ENCODE peak calls at places on chromosomes 7 and 10, in eight cellular contexts. One of them, this sample, is unnamed.

GRCh38 chr7:23249486-23249885 is 2.9 kb downstream of the GPNMB start:
- DNase-seq in A549: no peak
- DNase-seq in Peyer's patch: no peak
- DNase-seq in HCT116: no peak
- DNase-seq in GM12878: no peak
- DNase-seq in adrenal gland: no peak
- DNase-seq in sigmoid colon: no peak
- DNase-seq in gastrocnemius medialis: no peak
- DNase-seq in this sample: no peak

GRCh38 chr7:31517513-31517912 is 3.6 kb downstream of the ITPRID1 start:
- DNase-seq in HCT116: no peak
- DNase-seq in adrenal gland: no peak
- DNase-seq in sigmoid colon: no peak
- DNase-seq in A549: no peak
- DNase-seq in Peyer's patch: no peak
- DNase-seq in GM12878: no peak
- DNase-seq in gastrocnemius medialis: no peak
- DNase-seq in this sample: no peak

GRCh38 chr7:140542226-140542625 is 62.9 kb upstream of the MKRN1 start:
- DNase-seq in HCT116: no peak
- DNase-seq in GM12878: no peak
- DNase-seq in Peyer's patch: no peak
- DNase-seq in adrenal gland: peak; percentile 84
- DNase-seq in sigmoid colon: peak; percentile 89
- DNase-seq in gastrocnemius medialis: peak; percentile 49
- DNase-seq in A549: no peak
- DNase-seq in this sample: no peak

GRCh38 chr7:2773608-2774007 is 70.5 kb downstream of the GNA12 start:
- DNase-seq in Peyer's patch: no peak
- DNase-seq in A549: no peak
- DNase-seq in gastrocnemius medialis: no peak
- DNase-seq in GM12878: no peak
- DNase-seq in HCT116: no peak
- DNase-seq in sigmoid colon: no peak
- DNase-seq in adrenal gland: peak; percentile 42
- DNase-seq in this sample: no peak

GRCh38 chr10:43250625-43250924 is 16.3 kb downstream of the RASGEF1A start:
- DNase-seq in A549: no peak
- DNase-seq in GM12878: no peak
- DNase-seq in adrenal gland: peak; percentile 39
- DNase-seq in sigmoid colon: no peak
- DNase-seq in HCT116: no peak
- DNase-seq in Peyer's patch: peak; percentile 1
- DNase-seq in gastrocnemius medialis: no peak
- DNase-seq in this sample: no peak

GRCh38 chr10:74960670-74961069 is 134.3 kb downstream of the KAT6B start:
- DNase-seq in HCT116: no peak
- DNase-seq in Peyer's patch: no peak
- DNase-seq in A549: no peak
- DNase-seq in adrenal gland: no peak
- DNase-seq in gastrocnemius medialis: no peak
- DNase-seq in sigmoid colon: no peak
- DNase-seq in GM12878: no peak
- DNase-seq in this sample: no peak

GRCh38 chr10:116947838-116948529 is 57.0 kb downstream of the SHTN1 start:
- DNase-seq in GM12878: no peak
- DNase-seq in HCT116: peak; percentile 59
- DNase-seq in sigmoid colon: no peak
- DNase-seq in gastrocnemius medialis: no peak
- DNase-seq in A549: peak; percentile 28
- DNase-seq in adrenal gland: no peak
- DNase-seq in Peyer's patch: no peak
- DNase-seq in this sample: no peak

GRCh38 chr10:17033529-17034250 is 95.9 kb downstream of the CUBN start:
- DNase-seq in GM12878: no peak
- DNase-seq in gastrocnemius medialis: no peak
- DNase-seq in HCT116: no peak
- DNase-seq in sigmoid colon: no peak
- DNase-seq in adrenal gland: no peak
- DNase-seq in A549: no peak
- DNase-seq in Peyer's patch: no peak
- DNase-seq in this sample: no peak

DNA sequence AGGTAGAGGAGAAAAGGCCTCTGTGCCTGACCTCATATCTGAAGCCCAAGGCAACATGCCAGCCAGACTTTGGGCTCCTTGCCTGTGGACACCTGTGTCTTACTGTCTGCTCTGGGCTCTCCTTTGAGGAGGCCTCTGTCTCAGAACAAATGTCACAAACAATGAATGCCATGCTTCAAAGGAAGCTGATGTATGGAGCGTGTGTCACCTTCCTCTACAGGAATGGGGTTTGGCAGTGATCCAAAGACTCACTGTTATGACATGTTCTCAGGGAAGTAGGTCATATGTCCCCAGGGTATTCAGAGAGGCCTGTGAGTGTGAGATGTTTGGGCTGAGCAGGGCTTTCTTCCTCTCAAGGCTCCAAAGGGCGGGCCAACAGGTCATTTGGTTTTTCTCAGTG is 38.4 kb downstream of the PTPRE start:
- DNase-seq in gastrocnemius medialis: no peak
- DNase-seq in Peyer's patch: no peak
- DNase-seq in GM12878: no peak
- DNase-seq in A549: no peak
- DNase-seq in HCT116: peak; percentile 74
- DNase-seq in adrenal gland: no peak
- DNase-seq in sigmoid colon: no peak
- DNase-seq in this sample: no peak
- H3K27ac ChIP-seq in gastrocnemius medialis: no peak overlapping the region
- H3K27ac ChIP-seq in Peyer's patch: no peak overlapping the region
- H3K27ac ChIP-seq in GM12878: no peak overlapping the region
- H3K27ac ChIP-seq in A549: no peak overlapping the region
- H3K27ac ChIP-seq in HCT116: no peak overlapping the region
- H3K27ac ChIP-seq in adrenal gland: no peak overlapping the region
- H3K27ac ChIP-seq in sigmoid colon: no peak overlapping the region
- H3K27ac ChIP-seq in this sample: no peak overlapping the region

GRCh38 chr7:119572132-119572531 is 700.8 kb upstream of the KCND2 start:
- DNase-seq in A549: no peak
- DNase-seq in Peyer's patch: no peak
- DNase-seq in GM12878: no peak
- DNase-seq in HCT116: no peak
- DNase-seq in adrenal gland: no peak
- DNase-seq in sigmoid colon: no peak
- DNase-seq in gastrocnemius medialis: no peak
- DNase-seq in this sample: no peak
- TF ChIP-seq CTCF in A549: no peak
- TF ChIP-seq CTCF in Peyer's patch: no peak
- TF ChIP-seq CTCF in GM12878: no peak
- TF ChIP-seq CTCF in HCT116: no peak
- TF ChIP-seq CTCF in adrenal gland: no peak
- TF ChIP-seq CTCF in sigmoid colon: no peak
- TF ChIP-seq CTCF in gastrocnemius medialis: no peak
- TF ChIP-seq CTCF in this sample: no peak

GRCh38 chr10:126188679-126189200 is 199.5 kb downstream of the ADAM12 start:
- DNase-seq in Peyer's patch: no peak
- DNase-seq in sigmoid colon: no peak
- DNase-seq in gastrocnemius medialis: no peak
- DNase-seq in adrenal gland: no peak
- DNase-seq in HCT116: no peak
- DNase-seq in A549: no peak
- DNase-seq in GM12878: no peak
- DNase-seq in this sample: no peak

GRCh38 chr10:126196225-126196624 is 192.1 kb downstream of the ADAM12 start:
- DNase-seq in sigmoid colon: no peak
- DNase-seq in HCT116: no peak
- DNase-seq in GM12878: no peak
- DNase-seq in A549: no peak
- DNase-seq in adrenal gland: no peak
- DNase-seq in Peyer's patch: no peak
- DNase-seq in gastrocnemius medialis: no peak
- DNase-seq in this sample: no peak

GRCh38 chr10:126186746-126187145 is 201.5 kb downstream of the ADAM12 start:
- DNase-seq in HCT116: no peak
- DNase-seq in gastrocnemius medialis: no peak
- DNase-seq in A549: peak; percentile 34
- DNase-seq in Peyer's patch: no peak
- DNase-seq in GM12878: no peak
- DNase-seq in sigmoid colon: no peak
- DNase-seq in adrenal gland: no peak
- DNase-seq in this sample: no peak

GRCh38 chr10:126187399-126187798 is 200.9 kb downstream of the ADAM12 start:
- DNase-seq in gastrocnemius medialis: no peak
- DNase-seq in sigmoid colon: no peak
- DNase-seq in A549: no peak
- DNase-seq in GM12878: no peak
- DNase-seq in adrenal gland: no peak
- DNase-seq in HCT116: no peak
- DNase-seq in Peyer's patch: no peak
- DNase-seq in this sample: no peak

GRCh38 chr10:126191192-126191591 is 197.1 kb downstream of the ADAM12 start:
- DNase-seq in adrenal gland: no peak
- DNase-seq in sigmoid colon: no peak
- DNase-seq in GM12878: no peak
- DNase-seq in Peyer's patch: no peak
- DNase-seq in gastrocnemius medialis: no peak
- DNase-seq in HCT116: no peak
- DNase-seq in A549: no peak
- DNase-seq in this sample: no peak
- TF ChIP-seq POLR2A in adrenal gland: no peak
- TF ChIP-seq POLR2A in sigmoid colon: no peak
- TF ChIP-seq POLR2A in GM12878: no peak
- TF ChIP-seq POLR2A in Peyer's patch: no peak
- TF ChIP-seq POLR2A in gastrocnemius medialis: no peak
- TF ChIP-seq POLR2A in HCT116: no peak
- TF ChIP-seq POLR2A in A549: no peak
- TF ChIP-seq POLR2A in this sample: no peak

DNA sequence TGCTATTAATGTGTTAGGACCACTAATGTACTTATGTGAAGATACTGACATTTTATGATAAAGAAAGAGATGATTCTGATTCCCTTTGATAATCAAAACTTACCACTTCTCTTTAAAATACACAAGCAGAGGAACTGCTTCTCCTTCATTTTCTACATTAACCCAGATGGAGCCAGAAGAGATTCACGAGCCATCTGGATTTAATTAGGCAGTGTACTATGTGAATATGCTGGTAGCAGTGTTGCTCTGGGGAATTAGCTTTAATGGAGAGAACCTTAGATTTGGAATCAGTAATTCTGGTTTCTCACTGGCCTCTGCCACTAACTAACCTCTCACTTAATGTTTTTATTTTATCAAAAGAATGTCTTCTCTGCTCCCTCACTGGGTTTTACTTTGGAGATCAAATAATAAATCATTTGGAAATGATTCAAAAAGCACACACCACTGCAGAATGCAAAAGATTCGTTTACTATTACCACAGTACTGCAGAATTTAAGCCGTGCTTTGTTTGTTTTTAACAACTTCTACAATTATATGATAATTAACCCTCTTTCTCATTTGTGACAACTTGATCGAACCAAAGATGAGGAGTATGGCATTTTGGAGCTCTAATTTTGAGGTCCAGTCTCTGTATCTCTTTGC is 77.5 kb upstream of the PHYHIPL start:
- DNase-seq in GM12878: no peak
- DNase-seq in gastrocnemius medialis: no peak
- DNase-seq in A549: no peak
- DNase-seq in sigmoid colon: no peak
- DNase-seq in adrenal gland: no peak
- DNase-seq in Peyer's patch: no peak
- DNase-seq in HCT116: no peak
- DNase-seq in this sample: no peak
- H3K27ac ChIP-seq in GM12878: no peak overlapping the region
- H3K27ac ChIP-seq in gastrocnemius medialis: no peak overlapping the region
- H3K27ac ChIP-seq in A549: no peak overlapping the region
- H3K27ac ChIP-seq in sigmoid colon: peak overlapping the region; percentile 5
- H3K27ac ChIP-seq in adrenal gland: no peak overlapping the region
- H3K27ac ChIP-seq in Peyer's patch: no peak overlapping the region
- H3K27ac ChIP-seq in HCT116: no peak overlapping the region
- H3K27ac ChIP-seq in this sample: no peak overlapping the region

GRCh38 chr7:102916426-102916825 is 3.6 kb downstream of the LRRC17 start:
- DNase-seq in Peyer's patch: no peak
- DNase-seq in sigmoid colon: no peak
- DNase-seq in A549: no peak
- DNase-seq in gastrocnemius medialis: no peak
- DNase-seq in adrenal gland: no peak
- DNase-seq in GM12878: no peak
- DNase-seq in HCT116: no peak
- DNase-seq in this sample: no peak
- TF ChIP-seq CTCF in Peyer's patch: no peak
- TF ChIP-seq CTCF in sigmoid colon: no peak
- TF ChIP-seq CTCF in A549: no peak
- TF ChIP-seq CTCF in gastrocnemius medialis: no peak
- TF ChIP-seq CTCF in adrenal gland: no peak
- TF ChIP-seq CTCF in GM12878: no peak
- TF ChIP-seq CTCF in HCT116: no peak
- TF ChIP-seq CTCF in this sample: no peak

GRCh38 chr10:99709480-99710229 is 22.3 kb downstream of the COX15 start:
- DNase-seq in sigmoid colon: no peak
- DNase-seq in A549: no peak
- DNase-seq in GM12878: peak; percentile 32
- DNase-seq in adrenal gland: no peak
- DNase-seq in gastrocnemius medialis: no peak
- DNase-seq in HCT116: no peak
- DNase-seq in Peyer's patch: no peak
- DNase-seq in this sample: no peak

GRCh38 chr10:99711129-99711719 is 20.7 kb downstream of the COX15 start:
- DNase-seq in Peyer's patch: no peak
- DNase-seq in HCT116: peak; percentile 54
- DNase-seq in GM12878: peak; percentile 15
- DNase-seq in A549: peak; percentile 16
- DNase-seq in gastrocnemius medialis: no peak
- DNase-seq in sigmoid colon: no peak
- DNase-seq in adrenal gland: no peak
- DNase-seq in this sample: peak; percentile 28

GRCh38 chr10:99714446-99714845 is 17.5 kb downstream of the COX15 start:
- DNase-seq in sigmoid colon: no peak
- DNase-seq in A549: no peak
- DNase-seq in gastrocnemius medialis: no peak
- DNase-seq in GM12878: no peak
- DNase-seq in HCT116: no peak
- DNase-seq in adrenal gland: no peak
- DNase-seq in Peyer's patch: no peak
- DNase-seq in this sample: no peak

GRCh38 chr10:99708428-99709010 is 23.4 kb downstream of the COX15 start:
- DNase-seq in Peyer's patch: no peak
- DNase-seq in adrenal gland: no peak
- DNase-seq in HCT116: no peak
- DNase-seq in sigmoid colon: no peak
- DNase-seq in gastrocnemius medialis: no peak
- DNase-seq in GM12878: no peak
- DNase-seq in A549: no peak
- DNase-seq in this sample: no peak
- TF ChIP-seq POLR2A in Peyer's patch: no peak
- TF ChIP-seq POLR2A in adrenal gland: no peak
- TF ChIP-seq POLR2A in HCT116: no peak
- TF ChIP-seq POLR2A in sigmoid colon: no peak
- TF ChIP-seq POLR2A in gastrocnemius medialis: no peak
- TF ChIP-seq POLR2A in GM12878: no peak
- TF ChIP-seq POLR2A in A549: no peak
- TF ChIP-seq POLR2A in this sample: no peak